ENCODE peak calls at places on chromosomes 3 and 15, in six cellular contexts. F is naive thymus-derived CD8-positive, alpha-beta T cell; L is LHCN-M2; D is CD4-positive, alpha-beta T cell; H is psoas muscle; C is activated T-cell treated with anti-CD3 and anti-CD28 coated beads for 24 hours. N is an unnamed sample.

GRCh38 chr3:11198070-11198469 is 43.8 kb downstream of the HRH1 start:
- DNase-seq in C (no peak), H (no peak), D (no peak), F (no peak), L (no peak), N (no peak)

GRCh38 chr15:47725924-47726323 is 8.6 kb downstream of the SEMA6D start:
- DNase-seq in L (no peak), F (no peak), H (peak; percentile 69), D (no peak), C (no peak), N (no peak)

GRCh38 chr3:48928679-48929078 is 10.0 kb downstream of the ARIH2 start:
- DNase-seq in F (no peak), L (no peak), D (no peak), H (no peak), C (no peak), N (no peak)

GRCh38 chr3:138467905-138468304 is 33.5 kb downstream of the ESYT3 start:
- DNase-seq in C (no peak), L (no peak), H (peak; percentile 22), F (no peak), D (no peak), N (no peak)

GRCh38 chr15:72182673-72183072 is 14.9 kb downstream of the GRAMD2A start:
- DNase-seq in L (no peak), H (no peak), D (no peak), C (no peak), F (no peak), N (no peak)

GRCh38 chr3:42743204-42743995 is 29.7 kb downstream of the CCDC13 start:
- DNase-seq in C (no peak), D (no peak), F (no peak), L (no peak), H (no peak), N (no peak)

GRCh38 chr15:63718590-63719035 is 115.1 kb downstream of the HERC1 start:
- DNase-seq in H (no peak), D (no peak), F (no peak), L (peak; percentile 61), C (no peak), N (no peak)

GRCh38 chr3:26236511-26236910 is 386.1 kb upstream of the LRRC3B start:
- DNase-seq in D (no peak), L (no peak), C (no peak), F (no peak), H (no peak), N (no peak)

GRCh38 chr3:59264366-59264765 is 214.5 kb upstream of the CFAP20DC start:
- DNase-seq in C (no peak), L (no peak), H (no peak), D (no peak), F (no peak), N (no peak)

GRCh38 chr15:77066961-77067690 is 3.8 kb downstream of the TSPAN3 start:
- DNase-seq in H (no peak), C (no peak), F (no peak), L (no peak), D (no peak), N (no peak)

N was measured in CMK.